ENCODE peak calls at places on chromosomes 16 and 17, in seven cellular contexts. B is posterior cingulate gyrus; D is PC-3; S is HT-29; P is activated naive CD4-positive, alpha-beta T cell; O is activated T-cell treated with anti-CD3 and anti-CD28 coated beads, Interleukin-2, amount 50 U/mL, for 72 hours; I is smooth muscle cell of the brain vasculature. H is an unnamed sample.

GRCh38 chr16:3013491-3013951 is 798 bp downstream of the CLDN9 start:
- DNase-seq in P (no peak), I (no peak), B (no peak), O (no peak), S (peak), D (peak), H (no peak)

GRCh38 chr16:49859139-49859947 is 3.4 kb upstream of the ZNF423 start:
- DNase-seq in B (no peak), P (no peak), O (peak), D (no peak), S (no peak), I (no peak), H (no peak)

GRCh38 chr16:22386976-22387375 is 12.6 kb upstream of the CDR2 start:
- DNase-seq in S (no peak), D (peak), I (peak), B (no peak), P (no peak), O (no peak), H (no peak)

GRCh38 chr16:50137268-50137667 is 15.8 kb upstream of the TENT4B start:
- DNase-seq in B (no peak), D (no peak), I (no peak), O (no peak), P (no peak), S (no peak), H (no peak)

GRCh38 chr17:81524063-81524864 is 3.9 kb upstream of the FSCN2 start:
- DNase-seq in B (no peak), I (no peak), O (no peak), D (no peak), P (no peak), S (no peak), H (no peak)

GRCh38 chr17:76726766-76727718 is at the start of gene METTL23:
- DNase-seq in D (peak), P (no peak), S (peak), B (peak), O (peak), I (no peak), H (peak)

GRCh38 chr16:68416057-68417046 is 32.0 kb downstream of the SMPD3 start:
- DNase-seq in S (peak), O (no peak), D (peak), I (no peak), B (no peak), P (no peak), H (no peak)

GRCh38 chr17:51006601-51007000 is 114.1 kb downstream of the SPAG9 start:
- DNase-seq in P (no peak), O (no peak), S (no peak), I (no peak), D (no peak), B (no peak), H (no peak)

GRCh38 chr17:47184671-47185070 is 4.4 kb downstream of the CDC27 start:
- DNase-seq in O (no peak), P (no peak), D (no peak), B (no peak), I (no peak), S (no peak), H (no peak)

GRCh38 chr17:40432864-40433528 is 10.3 kb upstream of the IGFBP4 start:
- DNase-seq in D (no peak), B (no peak), P (no peak), O (no peak), S (no peak), I (no peak), H (no peak)

GRCh38 chr17:42531455-42532354 is 4.3 kb upstream of the NAGLU start:
- DNase-seq in B (peak), I (no peak), D (peak), O (peak), P (no peak), S (peak), H (peak)

GRCh38 chr16:12612598-12613101 is 191.0 kb downstream of the CPPED1 start:
- DNase-seq in S (peak), D (peak), I (no peak), B (no peak), P (no peak), O (peak), H (no peak)

GRCh38 chr17:55533611-55534010 is 22.4 kb upstream of the SMIM36 start:
- DNase-seq in S (no peak), P (no peak), O (no peak), D (no peak), I (no peak), B (no peak), H (no peak)

GRCh38 chr16:16817203-16817602 is 438.3 kb downstream of the NPIPA7 start:
- DNase-seq in O (no peak), I (no peak), P (no peak), S (no peak), D (no peak), B (peak), H (no peak)

GRCh38 chr17:50640701-50641338 is 6.1 kb downstream of the ABCC3 start:
- DNase-seq in B (no peak), I (no peak), P (no peak), D (peak), O (no peak), S (no peak), H (no peak)

GRCh38 chr17:52147872-52148271 is 10.6 kb downstream of the CA10 start:
- DNase-seq in P (no peak), O (no peak), D (peak), I (no peak), S (no peak), B (no peak), H (no peak)

GRCh38 chr16:27470567-27471431 is 68.8 kb downstream of the IL21R start:
- DNase-seq in O (no peak), S (no peak), B (no peak), D (no peak), P (no peak), I (no peak), H (no peak)

GRCh38 chr16:84103678-84104077 is 13.1 kb downstream of the MBTPS1 start:
- DNase-seq in S (no peak), B (no peak), I (no peak), P (no peak), O (no peak), D (peak), H (no peak)

GRCh38 chr16:4200000-4200780 is 41.7 kb downstream of the SRL start:
- DNase-seq in I (no peak), B (peak), O (peak), P (no peak), S (peak), D (peak), H (peak)

GRCh38 chr16:21301168-21301894 is 23.2 kb upstream of the CRYM start:
- DNase-seq in D (peak), I (no peak), B (peak), S (peak), P (no peak), O (peak), H (peak)

GRCh38 chr16:85935957-85936760 is 37.2 kb downstream of the IRF8 start:
- DNase-seq in D (no peak), I (no peak), B (no peak), O (peak), P (no peak), S (no peak), H (peak)

H was measured in GM20000.